ENCODE peak calls at places on chromosomes 1 and 21, in seven cellular contexts. D is left colon, P is Calu3, M is NCI-H1417, U is RWPE1, S is AML-193, B is HEK293T. H is an unnamed sample.

GRCh38 chr1:208455821-208456220 is 211.6 kb upstream of the PLXNA2 start:
- DNase-seq in D (no peak), P (no peak), M (peak), U (no peak), S (no peak), B (no peak), H (no peak)

GRCh38 chr1:99645699-99646531 is at the start of gene PALMD:
- DNase-seq in D (no peak), P (peak), M (peak), U (peak), S (no peak), B (peak), H (no peak)

GRCh38 chr21:24076179-24076578 is 1531.1 kb downstream of the MRPL39 start:
- DNase-seq in D (no peak), P (no peak), M (peak), U (no peak), S (peak), B (no peak), H (no peak)

GRCh38 chr1:177737456-177737855 is 232.4 kb downstream of the SEC16B start:
- DNase-seq in D (no peak), P (no peak), M (no peak), U (no peak), S (no peak), B (no peak), H (no peak)

GRCh38 chr1:32470991-32471694 is 6.3 kb downstream of the ZBTB8B start:
- DNase-seq in D (no peak), P (no peak), M (no peak), U (no peak), S (no peak), B (no peak), H (no peak)

GRCh38 chr1:89670168-89670567 is 37.2 kb downstream of the LRRC8C start:
- DNase-seq in D (no peak), P (no peak), M (no peak), U (no peak), S (peak), B (no peak), H (no peak)

GRCh38 chr1:180213401-180214177 is 16.5 kb upstream of the LHX4 start:
- DNase-seq in D (no peak), P (no peak), M (no peak), U (peak), S (peak), B (no peak), H (peak)

GRCh38 chr1:94757931-94758330 is 62.2 kb upstream of the SLC44A3 start:
- DNase-seq in D (no peak), P (no peak), M (peak), U (no peak), S (no peak), B (peak), H (no peak)

GRCh38 chr1:160951443-160952128 is 3.0 kb downstream of the ITLN2 start:
- DNase-seq in D (peak), P (peak), M (peak), U (peak), S (peak), B (peak), H (peak)

GRCh38 chr1:18999287-18999852 is 42.9 kb upstream of the IFFO2 start:
- DNase-seq in D (no peak), P (no peak), M (no peak), U (no peak), S (no peak), B (no peak), H (no peak)

GRCh38 chr1:53535846-53536245 is 76.6 kb downstream of the DMRTB1 start:
- DNase-seq in D (no peak), P (no peak), M (no peak), U (no peak), S (no peak), B (no peak), H (no peak)

GRCh38 chr1:89065077-89065868 is at the start of gene GBP1:
- DNase-seq in D (no peak), P (no peak), M (no peak), U (peak), S (no peak), B (no peak), H (no peak)

GRCh38 chr1:38941527-38942019 is at the start of gene RHBDL2:
- DNase-seq in D (peak), P (peak), M (no peak), U (peak), S (no peak), B (no peak), H (no peak)

GRCh38 chr1:153951801-153952200 is 5.3 kb upstream of the DENND4B start:
- DNase-seq in D (no peak), P (no peak), M (no peak), U (peak), S (no peak), B (no peak), H (no peak)

GRCh38 chr1:116302281-116302680 is 70.8 kb upstream of the ATP1A1 start:
- DNase-seq in D (no peak), P (no peak), M (no peak), U (no peak), S (no peak), B (no peak), H (no peak)

GRCh38 chr1:1291611-1292441 is 11.6 kb downstream of the SCNN1D start:
- DNase-seq in D (peak), P (peak), M (peak), U (peak), S (peak), B (peak), H (peak)

GRCh38 chr1:226736908-226737818 is 1.9 kb downstream of the ITPKB start:
- DNase-seq in D (no peak), P (no peak), M (peak), U (no peak), S (no peak), B (no peak), H (peak)

GRCh38 chr1:230382060-230382491 is 44.1 kb downstream of the PGBD5 start:
- DNase-seq in D (no peak), P (peak), M (no peak), U (no peak), S (no peak), B (no peak), H (no peak)

GRCh38 chr1:85448358-85448757 is 16.6 kb downstream of the DDAH1 start:
- DNase-seq in D (no peak), P (no peak), M (no peak), U (no peak), S (no peak), B (no peak), H (no peak)

GRCh38 chr1:93649231-93649630 is 32.4 kb downstream of the BCAR3 start:
- DNase-seq in D (no peak), P (no peak), M (no peak), U (no peak), S (no peak), B (no peak), H (no peak)

GRCh38 chr1:154808909-154809262 is 61.2 kb downstream of the KCNN3 start:
- DNase-seq in D (no peak), P (no peak), M (no peak), U (no peak), S (no peak), B (no peak), H (no peak)

GRCh38 chr1:28775121-28775942 is 36.6 kb upstream of the OPRD1 start:
- DNase-seq in D (peak), P (peak), M (peak), U (peak), S (peak), B (no peak), H (peak)

GRCh38 chr1:233304489-233305102 is 9.1 kb upstream of the PCNX2 start:
- DNase-seq in D (no peak), P (no peak), M (peak), U (no peak), S (peak), B (peak), H (no peak)

GRCh38 chr1:115089443-115090340 is at the start of gene TSPAN2:
- DNase-seq in D (peak), P (peak), M (peak), U (peak), S (peak), B (peak), H (peak)

GRCh38 chr1:173093721-173094450 is 43.1 kb upstream of the TNFSF18 start:
- DNase-seq in D (no peak), P (no peak), M (no peak), U (no peak), S (no peak), B (no peak), H (no peak)

GRCh38 chr1:172107261-172107820 is 266.0 kb downstream of the DNM3 start:
- DNase-seq in D (no peak), P (no peak), M (no peak), U (no peak), S (no peak), B (no peak), H (no peak)

GRCh38 chr1:212132040-212132439 is 96.5 kb downstream of the DTL start:
- DNase-seq in D (no peak), P (no peak), M (no peak), U (no peak), S (no peak), B (no peak), H (no peak)

GRCh38 chr1:240136402-240136801 is 44.7 kb downstream of the FMN2 start:
- DNase-seq in D (no peak), P (no peak), M (no peak), U (peak), S (no peak), B (no peak), H (no peak)

H was measured in activated T-helper 2 cell treated with anti-CD3 and anti-CD28 coated beads, Interferon-gamma antibody, Interleukin-2, Interleukin-4, amounts not matched to agents 10 μg/mL and 5 μg/mL and 100 μg/mL, durations not matched to agents 14 hours and 24 hours and 36 hours.